ENCODE peak calls at places on chromosomes 6 and 20, in ten cellular contexts. R is GM06990; P is ovary; U is left ventricle myocardium inferior; Q is thoracic aorta; O is tibial artery; I is body of pancreas; Z is CD8-positive, alpha-beta T cell; M is brain microvascular endothelial cell; C is prostate gland. W is an unnamed sample. For H3K27me3, the result is how much of the 10 kb centered on the place peaks cover.

GRCh38 chr6:33147807-33148666 is 44.2 kb downstream of the COL11A2 start:
- DNase-seq in R (no peak), P (no peak), U (no peak), Q (no peak), O (no peak), I (peak), Z (no peak), M (peak), C (peak), W (no peak)

GRCh38 chr6:131023834-131024504 is 39.1 kb downstream of the EPB41L2 start:
- DNase-seq in R (no peak), P (no peak), U (no peak), Q (no peak), O (no peak), I (no peak), Z (no peak), M (peak), C (no peak), W (no peak)

GRCh38 chr20:4720121-4720976 is 1.4 kb upstream of the PRND start:
- DNase-seq in R (peak), P (peak), U (peak), Q (no peak), O (peak), I (peak), Z (peak), M (peak), C (peak), W (peak)

GRCh38 chr6:25494469-25494868 is 157.5 kb upstream of the SCGN start:
- DNase-seq in R (no peak), P (no peak), U (no peak), Q (no peak), O (no peak), I (no peak), Z (no peak), M (no peak), C (no peak), W (no peak)

GRCh38 chr6:4518506-4518905 is 257.7 kb upstream of the CDYL start:
- DNase-seq in R (no peak), P (no peak), U (no peak), Q (no peak), O (no peak), I (no peak), Z (no peak), M (peak), C (no peak), W (no peak)

GRCh38 chr20:47773381-47773786 is 11.9 kb downstream of the SULF2 start:
- DNase-seq in R (no peak), P (no peak), U (peak), Q (no peak), O (no peak), I (peak), Z (no peak), M (no peak), C (no peak), W (no peak)

GRCh38 chr6:44127186-44128019 is at the start of the genes MRPL14 and TMEM63B:
- DNase-seq in R (peak), P (peak), U (peak), Q (no peak), O (peak), I (peak), Z (peak), M (peak), C (peak), W (no peak)

GRCh38 chr6:75220365-75220764 is 14.5 kb upstream of the COL12A1 start:
- DNase-seq in R (no peak), P (no peak), U (no peak), Q (no peak), O (no peak), I (no peak), Z (no peak), M (no peak), C (no peak), W (no peak)

GRCh38 chr6:126180585-126180984 is 159.3 kb upstream of the CENPW start:
- DNase-seq in R (no peak), P (no peak), U (no peak), Q (no peak), O (no peak), I (no peak), Z (no peak), M (peak), C (no peak), W (peak)

GRCh38 chr6:148203970-148204369 is 138.7 kb upstream of the SASH1 start:
- DNase-seq in R (peak), P (no peak), U (no peak), Q (no peak), O (no peak), I (no peak), Z (peak), M (peak), C (no peak), W (no peak)

GRCh38 chr6:105374010-105374420 is 28.9 kb downstream of the PREP start:
- DNase-seq in R (no peak), P (no peak), U (no peak), Q (no peak), O (no peak), I (no peak), Z (no peak), M (peak), C (no peak), W (no peak)

GRCh38 chr6:44339301-44339700 is 3.1 kb upstream of the SPATS1 start:
- DNase-seq in R (no peak), P (no peak), U (no peak), Q (no peak), O (peak), I (peak), Z (no peak), M (no peak), C (peak), W (no peak)

GRCh38 chr6:53926505-53926904 is 131.7 kb downstream of the LRRC1 start:
- DNase-seq in R (no peak), P (no peak), U (no peak), Q (no peak), O (no peak), I (no peak), Z (no peak), M (peak), C (no peak), W (no peak)

GRCh38 chr6:147554281-147554680 is 45.8 kb downstream of the SAMD5 start:
- DNase-seq in R (no peak), P (no peak), U (no peak), Q (no peak), O (no peak), I (no peak), Z (no peak), M (no peak), C (no peak), W (no peak)

GRCh38 chr20:38427655-38428023 is 7.5 kb downstream of the SNHG17 start:
- DNase-seq in R (no peak), P (no peak), U (no peak), Q (no peak), O (no peak), I (no peak), Z (no peak), M (no peak), C (no peak), W (no peak)

GRCh38 chr6:22147469-22147815 is 149.4 kb downstream of the PRL start:
- DNase-seq in R (no peak), P (no peak), U (no peak), Q (no peak), O (no peak), I (no peak), Z (no peak), M (no peak), C (no peak), W (no peak)

GRCh38 chr6:110530671-110531070 is 54.3 kb upstream of the SLC22A16 start:
- DNase-seq in R (no peak), P (no peak), U (no peak), Q (no peak), O (no peak), I (no peak), Z (no peak), M (peak), C (no peak), W (no peak)

GRCh38 chr6:110412258-110412839 is 3.0 kb downstream of the DDO start:
- DNase-seq in R (no peak), P (no peak), U (no peak), Q (no peak), O (no peak), I (no peak), Z (no peak), M (no peak), C (no peak), W (no peak)

GRCh38 chr6:24788031-24788665 is 10.6 kb downstream of the ARMH2 start:
- DNase-seq in R (no peak), P (no peak), U (no peak), Q (no peak), O (no peak), I (no peak), Z (no peak), M (peak), C (no peak), W (no peak)

GRCh38 chr6:55888917-55889316 is 13.5 kb upstream of the BMP5 start:
- DNase-seq in R (peak), P (no peak), U (no peak), Q (no peak), O (no peak), I (no peak), Z (no peak), M (no peak), C (no peak), W (no peak)

GRCh38 chr20:56299362-56299761 is 50.8 kb downstream of the MC3R start:
- DNase-seq in R (no peak), P (no peak), U (no peak), Q (no peak), O (no peak), I (no peak), Z (no peak), M (no peak), C (no peak), W (no peak)

GRCh38 chr6:100512203-100512862 is 47.6 kb upstream of the SIM1 start:
- DNase-seq in R (no peak), P (no peak), U (no peak), Q (no peak), O (no peak), I (no peak), Z (no peak), M (peak), C (no peak), W (no peak)

GRCh38 chr6:148854086-148854485 is 107.3 kb downstream of the UST start:
- DNase-seq in R (no peak), P (no peak), U (no peak), Q (no peak), O (no peak), I (peak), Z (no peak), M (no peak), C (peak), W (no peak)

GRCh38 chr20:32792316-32792715 is 27.4 kb upstream of the MAPRE1 start:
- DNase-seq in R (peak), P (no peak), U (no peak), Q (no peak), O (no peak), I (peak), Z (no peak), M (peak), C (no peak), W (no peak)

GRCh38 chr6:151119823-151120524 is 119.8 kb upstream of the AKAP12 start:
- DNase-seq in R (no peak), P (no peak), U (no peak), Q (no peak), O (no peak), I (no peak), Z (no peak), M (no peak), C (no peak), W (no peak)

GRCh38 chr20:23434521-23435313 is 4.8 kb upstream of the CSTL1 start:
- DNase-seq in R (no peak), P (no peak), U (no peak), Q (no peak), O (no peak), I (no peak), Z (no peak), M (no peak), C (no peak), W (no peak)

GRCh38 chr6:132388291-132388690 is 13.0 kb downstream of the MOXD1 start:
- DNase-seq in R (no peak), P (no peak), U (no peak), Q (no peak), O (no peak), I (no peak), Z (no peak), M (no peak), C (no peak), W (no peak)

GRCh38 chr6:105994522-105995402 is 91.4 kb upstream of the PRDM1 start:
- DNase-seq in R (peak), P (peak), U (peak), Q (no peak), O (no peak), I (peak), Z (peak), M (peak), C (peak), W (peak)

GRCh38 chr20:19252670-19253120 is 40.3 kb downstream of the SLC24A3 start:
- DNase-seq in R (no peak), P (peak), U (no peak), Q (no peak), O (no peak), I (no peak), Z (no peak), M (no peak), C (no peak), W (peak)

GRCh38 chr20:19251506-19251905 is 39.1 kb downstream of the SLC24A3 start:
- DNase-seq in R (no peak), P (no peak), U (no peak), Q (no peak), O (no peak), I (no peak), Z (no peak), M (no peak), C (no peak), W (no peak)

GRCh38 chr20:19253316-19253715 is 40.9 kb downstream of the SLC24A3 start:
- DNase-seq in R (no peak), P (no peak), U (no peak), Q (no peak), O (no peak), I (no peak), Z (no peak), M (no peak), C (no peak), W (no peak)

GRCh38 chr20:19254086-19254821 is 41.8 kb downstream of the SLC24A3 start:
- DNase-seq in R (no peak), P (no peak), U (no peak), Q (no peak), O (no peak), I (no peak), Z (no peak), M (no peak), C (no peak), W (peak)

DNA sequence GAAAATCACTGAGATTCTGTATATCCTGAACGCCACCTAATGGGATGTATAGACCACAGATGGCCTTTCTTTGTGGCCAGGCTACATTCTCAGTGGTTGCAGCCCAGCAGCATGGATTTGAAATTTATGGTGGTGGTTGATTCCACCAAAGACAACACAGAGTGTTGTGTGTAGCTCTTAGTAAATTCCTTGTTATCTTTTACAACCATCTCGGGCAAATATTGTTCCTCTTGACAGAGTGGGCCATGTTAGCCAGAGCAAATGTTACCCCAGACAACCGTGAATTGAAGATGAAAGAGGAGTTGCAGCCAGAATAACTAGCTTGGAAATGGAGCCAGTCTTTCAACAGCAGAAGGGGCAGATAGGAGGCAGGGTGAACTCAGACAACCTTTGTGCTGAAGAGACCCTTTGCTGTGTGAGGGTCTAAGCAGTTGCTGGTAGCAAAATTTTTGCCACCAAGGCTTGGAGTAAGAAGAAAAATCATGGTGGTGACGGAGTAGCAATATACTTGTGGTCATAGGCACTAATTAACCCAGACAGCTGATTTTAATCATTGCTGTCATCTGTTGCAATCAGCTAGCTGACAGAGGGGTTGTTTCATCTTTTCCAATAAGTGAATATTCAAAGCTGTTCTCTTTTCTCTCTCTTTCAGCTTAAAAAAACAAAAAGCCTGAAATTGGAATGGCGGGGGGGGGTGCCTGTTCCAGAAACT is 39.7 kb downstream of the SLC24A3 start:
- DNase-seq in R (no peak), P (no peak), U (no peak), Q (no peak), O (no peak), I (no peak), Z (no peak), M (no peak), C (no peak), W (no peak)
- H3K27me3 ChIP-seq in R (under half), P (under half), U (under half), Q (under half), O (under half), I (under half), Z (under half), M (under half), C (under half), W (under half)

GRCh38 chr6:68473433-68474210 is 161.5 kb upstream of the ADGRB3 start:
- DNase-seq in R (no peak), P (no peak), U (no peak), Q (no peak), O (no peak), I (no peak), Z (no peak), M (peak), C (no peak), W (no peak)

DNA sequence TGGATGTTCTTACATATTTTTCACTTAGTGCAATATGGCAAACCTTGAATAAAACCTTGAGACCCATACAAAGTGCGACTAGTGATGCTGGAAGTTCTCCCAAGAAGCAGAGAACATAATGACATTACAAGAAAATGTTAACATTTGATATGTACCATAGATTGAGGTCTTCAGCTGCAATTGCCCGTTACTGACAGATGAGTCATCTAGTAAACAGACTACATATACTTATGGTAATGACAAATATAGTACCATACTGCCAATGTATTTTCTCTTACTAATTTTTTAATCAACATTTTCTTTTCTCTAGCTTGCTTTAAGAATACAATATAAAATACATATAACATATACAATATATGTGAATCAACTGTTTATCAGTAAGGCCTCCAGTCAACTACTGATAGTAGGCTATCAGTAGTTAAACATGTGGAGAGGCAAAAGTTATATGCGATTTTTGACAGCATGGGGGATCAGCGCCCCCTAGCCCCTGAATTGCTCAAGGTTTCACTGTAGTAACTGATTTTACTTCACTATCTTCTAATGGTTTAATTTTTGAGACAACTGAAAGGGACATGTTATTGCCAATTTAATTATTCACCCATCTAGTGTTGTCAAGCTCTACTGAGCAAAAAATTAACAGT is 166.7 kb upstream of the ADGRB3 start:
- DNase-seq in R (no peak), P (no peak), U (no peak), Q (no peak), O (no peak), I (no peak), Z (no peak), M (no peak), C (no peak), W (no peak)
- TF ChIP-seq CTCF in R (peak), P (no peak), U (no peak), Q (no peak), O (no peak), I (no peak), Z (no peak), M (peak), C (no peak), W (no peak)

GRCh38 chr20:53692465-53693067 is 98.9 kb upstream of the ZNF217 start:
- DNase-seq in R (no peak), P (no peak), U (no peak), Q (peak), O (no peak), I (peak), Z (no peak), M (peak), C (no peak), W (no peak)
- H3K27me3 ChIP-seq in R (under half), P (under half), U (under half), Q (under half), O (under half), I (under half), Z (under half), M (under half), C (under half), W (under half)

DNA sequence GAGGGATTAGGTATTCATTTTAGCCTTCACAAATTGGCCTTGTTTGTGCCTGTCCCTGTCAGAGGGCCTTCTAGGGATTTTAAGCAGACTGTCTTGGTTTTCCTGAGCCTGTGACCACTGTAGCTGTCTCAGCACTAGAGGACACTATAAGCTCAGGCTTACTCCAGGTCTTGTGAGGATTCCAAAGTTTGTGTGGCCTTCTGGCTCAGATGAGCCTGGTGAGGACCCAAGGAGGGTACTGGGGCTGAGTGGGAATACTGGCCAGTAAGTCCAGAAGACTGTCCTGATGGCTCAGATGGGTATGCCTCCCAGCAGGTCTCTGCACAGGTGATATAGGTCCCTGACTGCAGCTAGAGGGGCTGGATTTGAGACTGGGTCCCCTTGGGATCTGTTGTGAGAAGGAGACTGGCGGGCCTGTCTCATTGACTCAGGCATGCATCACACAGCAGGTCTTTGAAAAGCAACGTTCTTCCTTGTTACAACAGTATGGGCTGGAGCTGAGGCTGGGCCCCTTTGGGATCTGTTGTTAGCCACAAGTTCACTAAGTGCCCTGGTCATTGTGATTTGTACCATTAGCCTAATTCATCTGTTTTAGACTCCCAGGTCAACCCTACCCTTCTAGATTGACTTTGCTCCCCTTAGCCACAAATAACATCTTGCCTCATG is 26.3 kb upstream of the TFB1M start:
- DNase-seq in R (no peak), P (no peak), U (no peak), Q (no peak), O (no peak), I (no peak), Z (no peak), M (peak), C (no peak), W (no peak)
- TF ChIP-seq CTCF in R (peak), P (no peak), U (no peak), Q (no peak), O (no peak), I (no peak), Z (no peak), M (peak), C (no peak), W (peak)

DNA sequence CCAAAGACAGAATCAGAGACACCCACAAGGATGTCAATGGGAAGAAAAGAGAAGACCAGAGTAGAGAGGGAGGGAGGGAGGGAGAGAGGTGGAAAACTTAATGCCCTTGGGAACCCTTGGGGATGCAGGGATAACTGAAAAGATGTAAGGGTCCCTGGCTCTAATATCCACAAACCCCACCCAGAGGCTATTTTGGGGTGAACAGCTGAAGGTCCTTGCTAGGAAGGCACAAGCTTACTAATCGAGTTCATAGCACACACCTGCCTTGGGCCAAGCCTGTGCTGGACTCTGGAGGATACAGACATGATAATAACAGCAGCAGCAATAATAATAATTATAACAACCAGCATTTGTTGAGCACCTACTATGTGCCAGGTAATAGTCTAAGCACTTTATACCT is 174.4 kb downstream of the ANKRD60 start:
- DNase-seq in R (no peak), P (no peak), U (no peak), Q (no peak), O (no peak), I (no peak), Z (no peak), M (no peak), C (no peak), W (no peak)
- H3K27me3 ChIP-seq in R (under half), P (under half), U (under half), Q (under half), O (under half), I (under half), Z (under half), M (under half), C (under half), W (under half)

GRCh38 chr6:73263570-73263909 is 544 bp upstream of the KHDC1 start:
- DNase-seq in R (no peak), P (no peak), U (no peak), Q (no peak), O (no peak), I (no peak), Z (no peak), M (no peak), C (no peak), W (no peak)

GRCh38 chr6:73264446-73264845 is 1.4 kb upstream of the KHDC1 start:
- DNase-seq in R (no peak), P (no peak), U (no peak), Q (no peak), O (no peak), I (peak), Z (no peak), M (no peak), C (peak), W (no peak)

GRCh38 chr6:73258721-73259120 is 4.3 kb downstream of the KHDC1 start:
- DNase-seq in R (no peak), P (no peak), U (no peak), Q (no peak), O (no peak), I (no peak), Z (no peak), M (no peak), C (no peak), W (no peak)

GRCh38 chr6:73262701-73263569 is at the start of gene KHDC1:
- DNase-seq in R (peak), P (peak), U (peak), Q (no peak), O (peak), I (peak), Z (peak), M (peak), C (peak), W (no peak)
- TF ChIP-seq CTCF in R (peak), P (no peak), U (no peak), Q (no peak), O (no peak), I (no peak), Z (no peak), M (peak), C (no peak), W (peak)

W was measured in BJ.